ENCODE peak calls at places on chromosomes 12 and 14, in eight cellular contexts. One of them, this sample, is unnamed.
A peak's percentile ranks its signal among the peaks of the same experiment; 100 is the strongest.

GRCh38 chr12:57173089-57173488 is 25.7 kb upstream of the LRP1-AS start:
- DNase-seq in foreskin fibroblast: peak; percentile 55
- DNase-seq in dorsolateral prefrontal cortex: no peak
- DNase-seq in A673: peak; percentile 36
- DNase-seq in A549: peak; percentile 47
- DNase-seq in tibial artery: no peak
- DNase-seq in MM.1S: no peak
- DNase-seq in right lobe of liver: no peak
- DNase-seq in this sample: peak; percentile 57

GRCh38 chr12:6934110-6934509 is 6.4 kb downstream of the ATN1 start:
- DNase-seq in MM.1S: no peak
- DNase-seq in A673: no peak
- DNase-seq in right lobe of liver: no peak
- DNase-seq in tibial artery: no peak
- DNase-seq in foreskin fibroblast: peak; percentile 57
- DNase-seq in A549: no peak
- DNase-seq in dorsolateral prefrontal cortex: no peak
- DNase-seq in this sample: no peak

GRCh38 chr14:61111145-61112130 is 130.4 kb downstream of the SLC38A6 start:
- DNase-seq in tibial artery: no peak
- DNase-seq in right lobe of liver: no peak
- DNase-seq in A673: peak; percentile 82
- DNase-seq in foreskin fibroblast: no peak
- DNase-seq in dorsolateral prefrontal cortex: no peak
- DNase-seq in MM.1S: no peak
- DNase-seq in A549: no peak
- DNase-seq in this sample: no peak

GRCh38 chr12:124727922-124728321 is 135.7 kb downstream of the SCARB1 start:
- DNase-seq in dorsolateral prefrontal cortex: no peak
- DNase-seq in MM.1S: no peak
- DNase-seq in A673: peak; percentile 23
- DNase-seq in right lobe of liver: no peak
- DNase-seq in tibial artery: no peak
- DNase-seq in foreskin fibroblast: no peak
- DNase-seq in A549: peak; percentile 52
- DNase-seq in this sample: peak; percentile 69

GRCh38 chr14:104282332-104283196 is 144.2 kb downstream of the KIF26A start:
- DNase-seq in A673: no peak
- DNase-seq in A549: no peak
- DNase-seq in tibial artery: peak; percentile 32
- DNase-seq in foreskin fibroblast: no peak
- DNase-seq in dorsolateral prefrontal cortex: peak; percentile 27
- DNase-seq in MM.1S: no peak
- DNase-seq in right lobe of liver: peak; percentile 55
- DNase-seq in this sample: no peak

GRCh38 chr14:103870144-103870876 is 22.9 kb upstream of the PPP1R13B start:
- DNase-seq in right lobe of liver: no peak
- DNase-seq in tibial artery: no peak
- DNase-seq in A549: no peak
- DNase-seq in A673: no peak
- DNase-seq in dorsolateral prefrontal cortex: no peak
- DNase-seq in MM.1S: no peak
- DNase-seq in foreskin fibroblast: no peak
- DNase-seq in this sample: no peak

GRCh38 chr14:35402323-35403084 is 2.0 kb downstream of the NFKBIA start:
- DNase-seq in foreskin fibroblast: peak; percentile 18
- DNase-seq in right lobe of liver: peak; percentile 49
- DNase-seq in A549: no peak
- DNase-seq in dorsolateral prefrontal cortex: no peak
- DNase-seq in tibial artery: no peak
- DNase-seq in MM.1S: no peak
- DNase-seq in A673: no peak
- DNase-seq in this sample: no peak

GRCh38 chr12:6472491-6472890 is 2.0 kb upstream of the VAMP1 start:
- DNase-seq in A549: no peak
- DNase-seq in tibial artery: no peak
- DNase-seq in MM.1S: no peak
- DNase-seq in right lobe of liver: no peak
- DNase-seq in A673: no peak
- DNase-seq in dorsolateral prefrontal cortex: no peak
- DNase-seq in foreskin fibroblast: no peak
- DNase-seq in this sample: no peak

GRCh38 chr12:6452245-6452731 is 446 bp downstream of the TAPBPL start:
- DNase-seq in A673: peak; percentile 24
- DNase-seq in MM.1S: peak; percentile 50
- DNase-seq in foreskin fibroblast: peak; percentile 52
- DNase-seq in dorsolateral prefrontal cortex: peak; percentile 64
- DNase-seq in right lobe of liver: no peak
- DNase-seq in tibial artery: no peak
- DNase-seq in A549: no peak
- DNase-seq in this sample: no peak

GRCh38 chr14:81805785-81806184 is 272.1 kb upstream of the SEL1L start:
- DNase-seq in tibial artery: no peak
- DNase-seq in A673: no peak
- DNase-seq in right lobe of liver: no peak
- DNase-seq in dorsolateral prefrontal cortex: no peak
- DNase-seq in MM.1S: no peak
- DNase-seq in foreskin fibroblast: no peak
- DNase-seq in A549: no peak
- DNase-seq in this sample: no peak

GRCh38 chr12:16555630-16556029 is 50.3 kb downstream of the LMO3 start:
- DNase-seq in A549: no peak
- DNase-seq in foreskin fibroblast: peak; percentile 34
- DNase-seq in dorsolateral prefrontal cortex: no peak
- DNase-seq in MM.1S: no peak
- DNase-seq in A673: no peak
- DNase-seq in right lobe of liver: no peak
- DNase-seq in tibial artery: no peak
- DNase-seq in this sample: no peak

GRCh38 chr12:51591020-51591901 is at the start of gene SCN8A:
- DNase-seq in foreskin fibroblast: peak; percentile 91
- DNase-seq in A673: peak; percentile 73
- DNase-seq in A549: peak; percentile 61
- DNase-seq in dorsolateral prefrontal cortex: peak; percentile 66
- DNase-seq in right lobe of liver: peak; percentile 51
- DNase-seq in MM.1S: peak; percentile 37
- DNase-seq in tibial artery: no peak
- DNase-seq in this sample: peak; percentile 49

GRCh38 chr12:51589557-51590176 is 1.4 kb upstream of the SCN8A start:
- DNase-seq in dorsolateral prefrontal cortex: no peak
- DNase-seq in A673: no peak
- DNase-seq in right lobe of liver: no peak
- DNase-seq in tibial artery: no peak
- DNase-seq in MM.1S: no peak
- DNase-seq in foreskin fibroblast: no peak
- DNase-seq in A549: no peak
- DNase-seq in this sample: no peak

GRCh38 chr12:51592034-51592705 is 1.1 kb downstream of the SCN8A start:
- DNase-seq in A673: peak; percentile 11
- DNase-seq in foreskin fibroblast: peak; percentile 95
- DNase-seq in right lobe of liver: no peak
- DNase-seq in MM.1S: no peak
- DNase-seq in dorsolateral prefrontal cortex: no peak
- DNase-seq in A549: no peak
- DNase-seq in tibial artery: no peak
- DNase-seq in this sample: no peak

GRCh38 chr12:51589060-51589459 is 2.0 kb upstream of the SCN8A start:
- DNase-seq in foreskin fibroblast: peak; percentile 65
- DNase-seq in A673: no peak
- DNase-seq in MM.1S: no peak
- DNase-seq in tibial artery: no peak
- DNase-seq in dorsolateral prefrontal cortex: no peak
- DNase-seq in A549: no peak
- DNase-seq in right lobe of liver: no peak
- DNase-seq in this sample: no peak

DNA sequence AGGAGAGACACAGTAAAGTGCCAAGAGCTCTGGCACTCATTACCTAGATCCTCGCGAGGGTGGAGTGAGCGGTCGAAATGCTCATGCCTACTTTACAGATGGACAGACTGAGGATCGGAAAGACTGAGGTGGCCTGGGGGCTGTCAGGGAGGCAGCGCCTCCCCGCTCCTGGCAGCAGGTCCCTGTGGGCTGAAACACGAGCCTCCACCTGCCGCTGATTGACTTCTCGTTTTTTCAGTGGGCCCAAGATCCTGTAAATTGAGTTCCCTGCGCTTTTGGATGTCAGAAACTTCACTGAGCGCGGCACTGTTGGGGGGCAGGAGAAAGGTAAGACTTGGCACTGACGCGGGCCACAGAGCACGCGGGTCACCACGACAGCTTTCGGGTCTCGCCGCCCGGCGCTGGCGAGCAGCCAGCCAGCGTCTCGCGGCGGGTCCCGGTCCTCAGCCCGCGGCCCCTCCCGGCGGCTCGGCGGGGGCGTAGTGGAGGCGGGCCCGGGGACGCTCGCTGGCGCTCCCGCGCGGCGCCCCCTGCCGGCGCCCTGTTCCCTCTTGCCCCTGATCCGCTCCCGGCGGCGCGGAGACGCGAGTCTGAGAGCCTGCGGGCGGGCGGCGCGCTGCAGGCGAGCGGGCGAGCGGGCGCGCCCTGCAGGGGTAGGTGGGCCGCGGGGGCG is 550 bp upstream of the SCN8A start:
- DNase-seq in A549: peak; percentile 78
- DNase-seq in MM.1S: peak; percentile 84
- DNase-seq in A673: peak; percentile 89
- DNase-seq in right lobe of liver: peak; percentile 79
- DNase-seq in dorsolateral prefrontal cortex: peak; percentile 78
- DNase-seq in foreskin fibroblast: peak; percentile 96
- DNase-seq in tibial artery: no peak
- DNase-seq in this sample: peak; percentile 80
- TF ChIP-seq CTCF in A549: peak; percentile 91
- TF ChIP-seq CTCF in MM.1S: no peak
- TF ChIP-seq CTCF in A673: peak; percentile 44
- TF ChIP-seq CTCF in right lobe of liver: peak; percentile 72
- TF ChIP-seq CTCF in dorsolateral prefrontal cortex: peak; percentile 71
- TF ChIP-seq CTCF in foreskin fibroblast: peak; percentile 35
- TF ChIP-seq CTCF in tibial artery: no peak
- TF ChIP-seq CTCF in this sample: peak; percentile 39

GRCh38 chr12:112977641-112978040 is 678 bp upstream of the OAS2 start:
- DNase-seq in right lobe of liver: no peak
- DNase-seq in tibial artery: no peak
- DNase-seq in foreskin fibroblast: no peak
- DNase-seq in A673: no peak
- DNase-seq in A549: no peak
- DNase-seq in MM.1S: peak; percentile 31
- DNase-seq in dorsolateral prefrontal cortex: no peak
- DNase-seq in this sample: no peak

GRCh38 chr12:112977139-112977538 is 1.2 kb upstream of the OAS2 start:
- DNase-seq in MM.1S: no peak
- DNase-seq in A549: no peak
- DNase-seq in dorsolateral prefrontal cortex: no peak
- DNase-seq in A673: no peak
- DNase-seq in foreskin fibroblast: no peak
- DNase-seq in right lobe of liver: no peak
- DNase-seq in tibial artery: no peak
- DNase-seq in this sample: no peak

GRCh38 chr12:112980491-112981158 is 2.3 kb downstream of the OAS2 start:
- DNase-seq in MM.1S: no peak
- DNase-seq in foreskin fibroblast: no peak
- DNase-seq in A549: no peak
- DNase-seq in dorsolateral prefrontal cortex: no peak
- DNase-seq in right lobe of liver: no peak
- DNase-seq in tibial artery: no peak
- DNase-seq in A673: no peak
- DNase-seq in this sample: no peak

GRCh38 chr12:112978163-112979081 is at the start of gene OAS2:
- DNase-seq in A549: no peak
- DNase-seq in tibial artery: peak; percentile 82
- DNase-seq in MM.1S: peak; percentile 93
- DNase-seq in right lobe of liver: peak; percentile 65
- DNase-seq in dorsolateral prefrontal cortex: no peak
- DNase-seq in foreskin fibroblast: peak; percentile 71
- DNase-seq in A673: peak; percentile 4
- DNase-seq in this sample: peak; percentile 77

DNA sequence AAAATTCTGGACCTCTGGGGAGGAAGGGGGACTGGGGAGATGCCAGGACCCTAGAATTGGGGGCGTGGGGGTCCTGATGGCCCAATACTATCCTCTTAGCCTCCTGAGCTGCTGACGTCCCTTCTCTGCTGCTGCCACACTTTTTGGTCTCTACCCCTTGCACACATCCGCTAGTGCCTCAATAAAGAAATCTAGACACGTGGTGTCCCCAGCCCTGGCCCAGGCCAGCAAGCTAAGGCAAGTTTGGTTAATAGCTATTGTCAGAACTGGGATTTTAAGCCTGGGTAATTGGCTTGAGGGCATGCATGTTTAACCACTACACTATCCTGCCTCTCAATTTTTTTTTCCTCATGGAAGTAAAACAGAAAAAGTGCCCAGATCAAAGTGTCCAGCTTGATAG is 962 bp downstream of the OAS2 start:
- DNase-seq in MM.1S: peak; percentile 42
- DNase-seq in A549: no peak
- DNase-seq in foreskin fibroblast: no peak
- DNase-seq in tibial artery: no peak
- DNase-seq in dorsolateral prefrontal cortex: no peak
- DNase-seq in right lobe of liver: no peak
- DNase-seq in A673: no peak
- DNase-seq in this sample: no peak
- H3K4me3 ChIP-seq in MM.1S: peak overlapping the region; percentile 87
- H3K4me3 ChIP-seq in A549: no peak overlapping the region
- H3K4me3 ChIP-seq in foreskin fibroblast: peak overlapping the region; percentile 43
- H3K4me3 ChIP-seq in tibial artery: peak overlapping the region; percentile 44
- H3K4me3 ChIP-seq in dorsolateral prefrontal cortex: peak overlapping the region; percentile 58
- H3K4me3 ChIP-seq in right lobe of liver: peak overlapping the region; percentile 52
- H3K4me3 ChIP-seq in A673: no peak overlapping the region
- H3K4me3 ChIP-seq in this sample: no peak overlapping the region

DNA sequence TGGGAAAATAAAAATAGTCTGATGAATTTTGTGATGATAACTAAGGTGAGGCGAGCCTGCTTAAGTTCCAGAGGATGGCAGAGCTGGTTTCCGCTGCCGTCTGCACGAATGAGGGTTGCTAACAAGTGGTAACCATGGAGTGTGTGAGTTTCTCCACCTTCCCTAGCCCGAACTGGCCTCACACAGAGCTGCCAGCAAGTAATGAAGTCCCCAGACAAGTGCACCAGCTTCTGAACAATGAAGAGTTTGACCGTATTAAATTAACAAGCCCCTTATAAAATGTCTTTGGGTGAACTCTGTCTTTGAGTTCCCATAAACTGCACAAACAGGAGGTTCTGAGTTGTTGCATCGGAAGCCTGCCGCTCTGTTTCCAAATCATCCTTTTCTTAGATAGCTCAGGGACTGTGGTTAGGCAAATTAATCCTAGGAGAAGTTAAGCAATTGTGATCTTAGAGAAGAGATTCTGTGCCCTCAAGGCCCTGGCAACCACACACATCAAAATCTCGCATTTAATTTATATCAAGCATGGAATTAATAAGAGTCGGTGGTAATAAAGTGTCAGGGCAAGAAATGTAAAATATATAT is 274.1 kb upstream of the DAAM1 start:
- DNase-seq in foreskin fibroblast: no peak
- DNase-seq in A673: no peak
- DNase-seq in tibial artery: no peak
- DNase-seq in MM.1S: no peak
- DNase-seq in dorsolateral prefrontal cortex: no peak
- DNase-seq in right lobe of liver: no peak
- DNase-seq in A549: no peak
- DNase-seq in this sample: no peak
- TF ChIP-seq CTCF in foreskin fibroblast: no peak
- TF ChIP-seq CTCF in A673: no peak
- TF ChIP-seq CTCF in tibial artery: no peak
- TF ChIP-seq CTCF in MM.1S: no peak
- TF ChIP-seq CTCF in dorsolateral prefrontal cortex: no peak
- TF ChIP-seq CTCF in right lobe of liver: no peak
- TF ChIP-seq CTCF in A549: no peak
- TF ChIP-seq CTCF in this sample: no peak

GRCh38 chr12:80099259-80099658 is at the start of gene OTOGL:
- DNase-seq in A549: no peak
- DNase-seq in A673: no peak
- DNase-seq in MM.1S: no peak
- DNase-seq in tibial artery: no peak
- DNase-seq in dorsolateral prefrontal cortex: no peak
- DNase-seq in foreskin fibroblast: no peak
- DNase-seq in right lobe of liver: no peak
- DNase-seq in this sample: no peak
- H3K4me3 ChIP-seq in A549: no peak within 1 kb of the TSS
- H3K4me3 ChIP-seq in A673: no peak within 1 kb of the TSS
- H3K4me3 ChIP-seq in MM.1S: no peak within 1 kb of the TSS
- H3K4me3 ChIP-seq in tibial artery: no peak within 1 kb of the TSS
- H3K4me3 ChIP-seq in dorsolateral prefrontal cortex: no peak within 1 kb of the TSS
- H3K4me3 ChIP-seq in foreskin fibroblast: no peak within 1 kb of the TSS
- H3K4me3 ChIP-seq in right lobe of liver: no peak within 1 kb of the TSS
- H3K4me3 ChIP-seq in this sample: no peak within 1 kb of the TSS

This sample was measured in NB4.